ENCODE peak calls at places on chromosome 10, in five cellular contexts. P is NCI-H345, I is B cell, R is IMR-90, M is astrocyte of the spinal cord. T is an unnamed sample.

GRCh38 chr10:77873558-77874380 is 52.8 kb downstream of the DLG5 start:
- DNase-seq in R (peak), I (peak), M (peak), P (peak), T (peak)

GRCh38 chr10:13633689-13634088 is 46.9 kb downstream of the PRPF18 start:
- DNase-seq in I (no peak), R (peak), M (peak), P (no peak), T (no peak)

GRCh38 chr10:109018892-109019507 is 904.3 kb downstream of the XPNPEP1 start:
- DNase-seq in R (no peak), I (no peak), M (no peak), P (no peak), T (no peak)

GRCh38 chr10:95906675-95907453 is 911 bp upstream of the CC2D2B start:
- DNase-seq in I (peak), M (peak), R (peak), P (peak), T (peak)

GRCh38 chr10:36578306-36578705 is 547.1 kb upstream of the ANKRD30A start:
- DNase-seq in I (no peak), M (peak), R (peak), P (no peak), T (no peak)

GRCh38 chr10:127278001-127278400 is 81.6 kb upstream of the INSYN2A start:
- DNase-seq in M (peak), R (peak), I (no peak), P (peak), T (no peak)

GRCh38 chr10:62681211-62681940 is 123.1 kb upstream of the ADO start:
- DNase-seq in M (no peak), P (no peak), R (no peak), I (peak), T (peak)

GRCh38 chr10:133452453-133452852 is 1.3 kb upstream of the SCART1 start:
- DNase-seq in R (no peak), I (no peak), P (no peak), M (no peak), T (no peak)

GRCh38 chr10:65340340-65340739 is 1585.5 kb upstream of the LRRTM3 start:
- DNase-seq in M (no peak), P (no peak), I (no peak), R (no peak), T (no peak)

GRCh38 chr10:22042557-22043326 is 39.2 kb upstream of the DNAJC1 start:
- DNase-seq in R (no peak), P (no peak), I (no peak), M (peak), T (no peak)

GRCh38 chr10:95391570-95392249 is 100.9 kb upstream of the PDLIM1 start:
- DNase-seq in M (peak), R (peak), P (no peak), I (no peak), T (no peak)

GRCh38 chr10:50788951-50789904 is 49.5 kb downstream of the ASAH2B start:
- DNase-seq in I (no peak), R (peak), M (peak), P (peak), T (peak)

GRCh38 chr10:96988421-96988820 is 156.3 kb downstream of the LCOR start:
- DNase-seq in R (no peak), P (no peak), M (no peak), I (no peak), T (no peak)

GRCh38 chr10:113362645-113363091 is 190.2 kb upstream of the HABP2 start:
- DNase-seq in M (peak), R (no peak), P (no peak), I (no peak), T (no peak)

GRCh38 chr10:126171555-126171954 is 216.7 kb downstream of the ADAM12 start:
- DNase-seq in I (no peak), R (peak), P (no peak), M (peak), T (no peak)

GRCh38 chr10:36036137-36036536 is 394.0 kb upstream of the FZD8 start:
- DNase-seq in I (no peak), M (no peak), P (no peak), R (peak), T (no peak)

GRCh38 chr10:101880190-101880573 is 36.6 kb upstream of the KCNIP2 start:
- DNase-seq in P (no peak), M (no peak), R (no peak), I (no peak), T (no peak)

GRCh38 chr10:109647627-109648026 is 275.7 kb downstream of the XPNPEP1 start:
- DNase-seq in R (no peak), I (no peak), P (no peak), M (no peak), T (no peak)

GRCh38 chr10:29063806-29064644 is 224.8 kb upstream of the LYZL1 start:
- DNase-seq in M (no peak), I (no peak), P (no peak), R (peak), T (no peak)

GRCh38 chr10:32110790-32111189 is 54.6 kb upstream of the KIF5B start:
- DNase-seq in P (no peak), M (no peak), I (no peak), R (no peak), T (no peak)

GRCh38 chr10:35041502-35041879 is 48.6 kb downstream of the CUL2 start:
- DNase-seq in R (no peak), P (no peak), I (no peak), M (no peak), T (no peak)

GRCh38 chr10:123800821-123801220 is 90.8 kb downstream of the CPXM2 start:
- DNase-seq in M (no peak), I (no peak), P (no peak), R (no peak), T (no peak)

GRCh38 chr10:6543431-6544005 is 36.6 kb downstream of the PRKCQ start:
- DNase-seq in I (no peak), M (no peak), P (no peak), R (no peak), T (peak)

GRCh38 chr10:113241966-113242365 is 291.9 kb downstream of the TCF7L2 start:
- DNase-seq in M (no peak), P (no peak), R (no peak), I (no peak), T (no peak)

GRCh38 chr10:5534880-5535856 is 10.4 kb downstream of the CALML3 start:
- DNase-seq in P (no peak), M (peak), I (no peak), R (peak), T (no peak)

GRCh38 chr10:5977471-5978370 is at the start of gene IL15RA:
- DNase-seq in I (peak), R (peak), M (peak), P (peak), T (peak)

GRCh38 chr10:110486680-110487410 is 10.9 kb upstream of the DUSP5 start:
- DNase-seq in I (no peak), R (no peak), M (no peak), P (no peak), T (no peak)

GRCh38 chr10:85544956-85545355 is 821.6 kb downstream of the GRID1 start:
- DNase-seq in I (no peak), P (no peak), R (no peak), M (no peak), T (no peak)